ENCODE peak calls at places on chromosomes 16 and 17, in nine cellular contexts. T, E, F, S, X, U, Y, K and V are unnamed samples.

GRCh38 chr17:40551091-40551873 is 14.0 kb downstream of the CCR7 start:
- DNase-seq in T (no peak), E (no peak), F (peak; percentile 91), S (no peak), X (peak; percentile 99), U (no peak), Y (no peak), K (peak; percentile 100), V (peak; percentile 99)

GRCh38 chr17:32953883-32954282 is 25.9 kb downstream of the TMEM98 start:
- DNase-seq in T (no peak), E (no peak), F (no peak), S (no peak), X (no peak), U (no peak), Y (no peak), K (no peak), V (no peak)

GRCh38 chr16:75506567-75506966 is 11.3 kb upstream of the CHST6 start:
- DNase-seq in T (no peak), E (peak; percentile 85), F (peak; percentile 63), S (peak; percentile 74), X (peak; percentile 89), U (no peak), Y (no peak), K (peak; percentile 95), V (peak; percentile 84)

GRCh38 chr17:5355416-5356129 is 63.9 kb downstream of the NUP88 start:
- DNase-seq in T (no peak), E (no peak), F (no peak), S (no peak), X (no peak), U (no peak), Y (no peak), K (peak; percentile 7), V (no peak)

GRCh38 chr16:4461250-4462085 is 13.0 kb downstream of the NMRAL1 start:
- DNase-seq in T (no peak), E (no peak), F (no peak), S (peak; percentile 37), X (no peak), U (no peak), Y (no peak), K (no peak), V (no peak)

GRCh38 chr16:88978608-88979346 is 1.8 kb upstream of the CBFA2T3 start:
- DNase-seq in T (no peak), E (no peak), F (no peak), S (no peak), X (no peak), U (no peak), Y (peak; percentile 47), K (no peak), V (no peak)

GRCh38 chr17:42618442-42619150 is 9.1 kb downstream of the TUBG1 start:
- DNase-seq in T (no peak), E (no peak), F (peak; percentile 91), S (peak; percentile 2), X (peak; percentile 28), U (peak; percentile 62), Y (peak; percentile 93), K (no peak), V (no peak)

GRCh38 chr16:87687998-87688529 is 77.7 kb downstream of the KLHDC4 start:
- DNase-seq in T (no peak), E (no peak), F (no peak), S (no peak), X (no peak), U (no peak), Y (no peak), K (no peak), V (no peak)

GRCh38 chr16:87963400-87963799 is 12.2 kb downstream of the BANP start:
- DNase-seq in T (no peak), E (peak; percentile 92), F (no peak), S (peak; percentile 55), X (peak; percentile 78), U (no peak), Y (no peak), K (no peak), V (peak; percentile 74)